ENCODE peak calls at places on chromosome 18, in five cellular contexts. One of them, this sample, is unnamed. For H3K9me3, the result is how much of the 10 kb centered on the place peaks cover.

GRCh38 chr18:46877329-46877987 is 39.8 kb downstream of the PIAS2 start:
- DNase-seq in A549: no peak
- DNase-seq in PC-3: no peak
- DNase-seq in AG04450: no peak
- DNase-seq in GM23248: no peak
- DNase-seq in this sample: no peak

GRCh38 chr18:4931209-4931608 is 265.8 kb downstream of the AKAIN1 start:
- DNase-seq in A549: no peak
- DNase-seq in PC-3: no peak
- DNase-seq in GM23248: no peak
- DNase-seq in AG04450: no peak
- DNase-seq in this sample: no peak

GRCh38 chr18:49866680-49867079 is 53.3 kb upstream of the ACAA2 start:
- DNase-seq in GM23248: no peak
- DNase-seq in A549: no peak
- DNase-seq in AG04450: no peak
- DNase-seq in PC-3: peak
- DNase-seq in this sample: no peak

GRCh38 chr18:10012526-10012925 is 98.7 kb downstream of the VAPA start:
- DNase-seq in A549: no peak
- DNase-seq in GM23248: no peak
- DNase-seq in AG04450: no peak
- DNase-seq in PC-3: no peak
- DNase-seq in this sample: no peak

GRCh38 chr18:72878561-72878960 is 10.8 kb upstream of the NETO1 start:
- DNase-seq in GM23248: no peak
- DNase-seq in A549: no peak
- DNase-seq in AG04450: no peak
- DNase-seq in PC-3: no peak
- DNase-seq in this sample: no peak

GRCh38 chr18:23650963-23651927 is 11.5 kb downstream of the ANKRD29 start:
- DNase-seq in A549: peak
- DNase-seq in GM23248: peak
- DNase-seq in PC-3: peak
- DNase-seq in AG04450: peak
- DNase-seq in this sample: no peak

GRCh38 chr18:69402219-69402989 is 1.7 kb downstream of the DOK6 start:
- DNase-seq in AG04450: no peak
- DNase-seq in GM23248: peak
- DNase-seq in PC-3: no peak
- DNase-seq in A549: no peak
- DNase-seq in this sample: no peak

GRCh38 chr18:10559566-10560456 is 34.0 kb downstream of the NAPG start:
- DNase-seq in GM23248: peak
- DNase-seq in AG04450: no peak
- DNase-seq in A549: no peak
- DNase-seq in PC-3: no peak
- DNase-seq in this sample: peak

GRCh38 chr18:23042133-23042532 is 93.2 kb upstream of the CABLES1 start:
- DNase-seq in A549: no peak
- DNase-seq in GM23248: peak
- DNase-seq in PC-3: no peak
- DNase-seq in AG04450: no peak
- DNase-seq in this sample: no peak

GRCh38 chr18:58235001-58235436 is 191.0 kb downstream of the NEDD4L start:
- DNase-seq in A549: no peak
- DNase-seq in PC-3: peak
- DNase-seq in GM23248: no peak
- DNase-seq in AG04450: no peak
- DNase-seq in this sample: no peak

GRCh38 chr18:59429608-59430007 is 70.5 kb upstream of the LMAN1 start:
- DNase-seq in PC-3: no peak
- DNase-seq in A549: no peak
- DNase-seq in GM23248: no peak
- DNase-seq in AG04450: no peak
- DNase-seq in this sample: no peak

GRCh38 chr18:39521164-39521563 is 1955.6 kb upstream of the CELF4 start:
- DNase-seq in GM23248: no peak
- DNase-seq in PC-3: no peak
- DNase-seq in AG04450: no peak
- DNase-seq in A549: no peak
- DNase-seq in this sample: no peak

GRCh38 chr18:5295231-5295920 is at the start of gene ZBTB14:
- DNase-seq in GM23248: peak
- DNase-seq in AG04450: no peak
- DNase-seq in PC-3: peak
- DNase-seq in A549: peak
- DNase-seq in this sample: peak

GRCh38 chr18:48321586-48321985 is 87.6 kb downstream of the ZBTB7C start:
- DNase-seq in PC-3: no peak
- DNase-seq in AG04450: no peak
- DNase-seq in GM23248: no peak
- DNase-seq in A549: no peak
- DNase-seq in this sample: no peak

GRCh38 chr18:3268306-3268705 is 6.4 kb downstream of the MYL12B start:
- DNase-seq in A549: no peak
- DNase-seq in GM23248: no peak
- DNase-seq in PC-3: no peak
- DNase-seq in AG04450: no peak
- DNase-seq in this sample: no peak
- H3K27ac ChIP-seq in A549: no peak
- H3K27ac ChIP-seq in GM23248: peak
- H3K27ac ChIP-seq in PC-3: no peak
- H3K27ac ChIP-seq in AG04450: no peak
- H3K27ac ChIP-seq in this sample: no peak

GRCh38 chr18:78659057-78659456 is 320.6 kb upstream of the SALL3 start:
- DNase-seq in A549: no peak
- DNase-seq in AG04450: no peak
- DNase-seq in GM23248: no peak
- DNase-seq in PC-3: no peak
- DNase-seq in this sample: no peak
- H3K9me3 ChIP-seq in A549: under half
- H3K9me3 ChIP-seq in AG04450: half or more
- H3K9me3 ChIP-seq in GM23248: under half
- H3K9me3 ChIP-seq in PC-3: under half
- H3K9me3 ChIP-seq in this sample: under half

GRCh38 chr18:34153711-34154110 is 71.0 kb downstream of the NOL4 start:
- DNase-seq in A549: peak
- DNase-seq in AG04450: no peak
- DNase-seq in GM23248: peak
- DNase-seq in PC-3: peak
- DNase-seq in this sample: no peak
- H3K4me3 ChIP-seq in A549: no peak
- H3K4me3 ChIP-seq in AG04450: peak
- H3K4me3 ChIP-seq in GM23248: peak
- H3K4me3 ChIP-seq in PC-3: peak
- H3K4me3 ChIP-seq in this sample: no peak

GRCh38 chr18:27931563-27931962 is 245.4 kb downstream of the CDH2 start:
- DNase-seq in AG04450: no peak
- DNase-seq in A549: no peak
- DNase-seq in PC-3: no peak
- DNase-seq in GM23248: no peak
- DNase-seq in this sample: no peak
- H3K27ac ChIP-seq in AG04450: no peak
- H3K27ac ChIP-seq in A549: no peak
- H3K27ac ChIP-seq in PC-3: no peak
- H3K27ac ChIP-seq in GM23248: no peak
- H3K27ac ChIP-seq in this sample: no peak

GRCh38 chr18:8208716-8209115 is 400.5 kb upstream of the RAB12 start:
- DNase-seq in AG04450: no peak
- DNase-seq in GM23248: no peak
- DNase-seq in PC-3: no peak
- DNase-seq in A549: no peak
- DNase-seq in this sample: no peak
- H3K9me3 ChIP-seq in AG04450: under half
- H3K9me3 ChIP-seq in GM23248: under half
- H3K9me3 ChIP-seq in PC-3: under half
- H3K9me3 ChIP-seq in A549: under half
- H3K9me3 ChIP-seq in this sample: under half

DNA sequence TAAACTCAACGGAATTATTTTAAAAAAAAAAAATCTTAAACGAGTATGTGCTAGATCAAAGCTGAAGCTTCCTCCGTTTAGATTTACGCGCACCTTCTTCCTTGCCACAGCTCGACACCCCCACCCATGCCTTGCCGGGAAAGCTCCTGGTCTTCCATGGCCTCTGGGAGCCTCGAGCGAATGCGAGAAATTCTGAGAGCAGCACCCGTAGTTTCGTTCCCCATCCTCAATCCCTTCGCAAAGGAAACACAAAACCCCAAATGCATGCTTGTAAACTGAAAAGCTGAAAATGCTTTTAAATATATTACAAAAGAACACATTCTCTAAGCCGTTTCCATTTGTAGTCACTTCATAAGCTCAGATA is 1.6 kb downstream of the DSC3 start:
- DNase-seq in GM23248: no peak
- DNase-seq in A549: no peak
- DNase-seq in PC-3: peak
- DNase-seq in AG04450: no peak
- DNase-seq in this sample: no peak
- H3K4me3 ChIP-seq in GM23248: no peak
- H3K4me3 ChIP-seq in A549: no peak
- H3K4me3 ChIP-seq in PC-3: peak
- H3K4me3 ChIP-seq in AG04450: no peak
- H3K4me3 ChIP-seq in this sample: no peak

DNA sequence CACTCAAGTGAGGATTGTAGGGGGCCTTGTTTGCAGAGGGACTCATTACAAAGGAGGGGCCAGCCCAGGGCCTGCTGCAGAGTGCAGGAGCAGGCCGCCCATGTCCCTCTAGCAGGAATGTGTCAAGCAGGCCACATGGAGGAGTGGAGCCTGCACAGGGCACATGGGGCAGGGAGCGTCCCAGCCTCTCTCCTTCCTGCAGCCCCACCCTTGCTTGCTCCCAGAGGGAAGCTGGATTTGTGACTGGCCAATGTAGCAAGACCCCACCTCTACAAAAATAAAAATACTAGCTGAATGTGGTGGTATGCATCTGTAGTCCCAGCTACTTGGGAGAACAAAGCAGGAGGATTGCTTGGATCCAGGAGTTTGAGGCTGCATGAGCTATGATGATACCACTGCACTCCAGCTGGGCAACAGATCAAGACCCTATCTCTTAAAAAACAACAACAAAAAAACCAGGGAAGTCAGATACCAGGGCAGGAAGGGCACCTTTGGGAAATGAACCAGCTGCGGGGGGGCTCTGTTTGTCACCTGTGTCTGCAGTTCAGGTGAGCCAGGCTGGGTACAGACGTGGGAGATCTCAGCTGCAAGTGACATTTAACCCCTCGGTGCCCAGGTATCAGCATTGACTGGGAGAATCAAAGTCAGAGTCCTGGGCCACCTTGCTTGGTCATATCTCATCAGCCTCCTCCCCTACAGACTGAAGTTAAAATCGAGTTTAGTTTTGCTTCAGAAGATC is 27.7 kb downstream of the IMPA2 start:
- DNase-seq in GM23248: no peak
- DNase-seq in PC-3: no peak
- DNase-seq in AG04450: no peak
- DNase-seq in A549: no peak
- DNase-seq in this sample: no peak
- H3K27ac ChIP-seq in GM23248: no peak
- H3K27ac ChIP-seq in PC-3: no peak
- H3K27ac ChIP-seq in AG04450: no peak
- H3K27ac ChIP-seq in A549: no peak
- H3K27ac ChIP-seq in this sample: no peak

GRCh38 chr18:8910186-8910585 is 192.3 kb upstream of the NDUFV2 start:
- DNase-seq in AG04450: no peak
- DNase-seq in GM23248: no peak
- DNase-seq in A549: no peak
- DNase-seq in PC-3: no peak
- DNase-seq in this sample: no peak
- H3K9me3 ChIP-seq in AG04450: under half
- H3K9me3 ChIP-seq in GM23248: under half
- H3K9me3 ChIP-seq in A549: under half
- H3K9me3 ChIP-seq in PC-3: under half
- H3K9me3 ChIP-seq in this sample: under half

This sample was measured in WERI-Rb-1.